ENCODE peak calls at places on chromosomes 12 and 14, in eight cellular contexts. F is left ventricle myocardium inferior, Q is gastrocnemius medialis, Z is Peyer's patch, E is lower lobe of right lung, Y is suprapubic skin, G is cardiac muscle cell, S is ovary. N is an unnamed sample.
A peak's percentile ranks its signal among the peaks of the same experiment; 100 is the strongest.

GRCh38 chr12:24921251-24922038 is 27.5 kb downstream of the BCAT1 start:
- DNase-seq in S (no peak), E (no peak), G (no peak), Z (no peak), F (no peak), Q (no peak), Y (no peak), N (no peak)

GRCh38 chr12:76764856-76765255 is 941 bp downstream of the ZDHHC17 start:
- DNase-seq in G (peak; percentile 19), Q (no peak), E (no peak), Z (no peak), F (no peak), S (no peak), Y (no peak), N (no peak)

GRCh38 chr12:56593909-56594621 is 36.1 kb downstream of the BAZ2A start:
- DNase-seq in F (no peak), Q (peak; percentile 26), Z (no peak), S (peak; percentile 57), Y (no peak), G (peak; percentile 77), E (no peak), N (peak; percentile 32)

GRCh38 chr12:123954647-123955350 is 17.8 kb downstream of the CCDC92 start:
- DNase-seq in Y (no peak), Q (no peak), E (no peak), Z (no peak), F (no peak), G (no peak), S (no peak), N (no peak)

GRCh38 chr14:51643137-51643536 is 8.6 kb upstream of the FRMD6 start:
- DNase-seq in G (no peak), Z (no peak), E (no peak), F (no peak), S (no peak), Q (no peak), Y (no peak), N (no peak)

GRCh38 chr12:26374934-26375333 is 179.6 kb downstream of the SSPN start:
- DNase-seq in S (no peak), Z (no peak), Y (no peak), G (no peak), F (no peak), E (no peak), Q (no peak), N (no peak)

GRCh38 chr12:103736572-103736971 is 104.5 kb downstream of the NT5DC3 start:
- DNase-seq in Y (no peak), G (no peak), F (no peak), S (no peak), Z (no peak), E (no peak), Q (no peak), N (no peak)

GRCh38 chr14:76955575-76956252 is 72.8 kb downstream of the IRF2BPL start:
- DNase-seq in Y (no peak), Q (peak; percentile 81), S (no peak), Z (no peak), E (no peak), G (no peak), F (no peak), N (peak; percentile 41)

GRCh38 chr12:29073631-29074239 is 75.3 kb upstream of the FAR2 start:
- DNase-seq in F (no peak), Z (no peak), E (no peak), Y (no peak), Q (no peak), S (no peak), G (peak; percentile 66), N (no peak)

GRCh38 chr14:100297320-100298300 is 8.6 kb downstream of the SLC25A29 start:
- DNase-seq in F (peak; percentile 80), Y (peak; percentile 86), S (peak; percentile 74), G (no peak), E (peak; percentile 82), Z (peak; percentile 54), Q (peak; percentile 83), N (peak; percentile 80)

GRCh38 chr14:39562175-39562574 is 129.9 kb upstream of the FBXO33 start:
- DNase-seq in G (no peak), Y (no peak), Q (no peak), F (no peak), E (no peak), Z (no peak), S (no peak), N (no peak)

GRCh38 chr14:80202888-80203562 is 8.3 kb downstream of the DIO2 start:
- DNase-seq in Y (no peak), Z (no peak), S (no peak), G (no peak), F (no peak), Q (no peak), E (no peak), N (no peak)

GRCh38 chr14:92217956-92218355 is 96.2 kb downstream of the CPSF2 start:
- DNase-seq in F (no peak), G (no peak), Z (no peak), E (no peak), Y (no peak), Q (no peak), S (no peak), N (no peak)

GRCh38 chr12:21547437-21547836 is 21.3 kb downstream of the SPX start:
- DNase-seq in F (no peak), G (no peak), Y (no peak), Q (no peak), Z (no peak), E (no peak), S (no peak), N (no peak)

GRCh38 chr12:1540690-1541089 is 53.7 kb downstream of the FBXL14 start:
- DNase-seq in S (no peak), Y (no peak), F (no peak), G (no peak), E (no peak), Q (no peak), Z (no peak), N (no peak)

GRCh38 chr14:89202413-89202812 is 214.6 kb downstream of the FOXN3 start:
- DNase-seq in E (no peak), F (no peak), S (no peak), G (no peak), Y (no peak), Q (no peak), Z (no peak), N (no peak)

GRCh38 chr12:53965251-53966069 is 7.5 kb upstream of the HOXC11 start:
- DNase-seq in Z (no peak), S (no peak), E (no peak), G (no peak), F (no peak), Y (no peak), Q (peak; percentile 60), N (no peak)

GRCh38 chr12:128933926-128934325 is 80.6 kb downstream of the GLT1D1 start:
- DNase-seq in E (no peak), Q (no peak), G (no peak), Z (no peak), S (no peak), F (no peak), Y (no peak), N (no peak)

GRCh38 chr12:22286569-22286968 is 47.9 kb downstream of the ST8SIA1 start:
- DNase-seq in S (no peak), G (no peak), Z (no peak), F (no peak), E (no peak), Y (no peak), Q (no peak), N (no peak)

DNA sequence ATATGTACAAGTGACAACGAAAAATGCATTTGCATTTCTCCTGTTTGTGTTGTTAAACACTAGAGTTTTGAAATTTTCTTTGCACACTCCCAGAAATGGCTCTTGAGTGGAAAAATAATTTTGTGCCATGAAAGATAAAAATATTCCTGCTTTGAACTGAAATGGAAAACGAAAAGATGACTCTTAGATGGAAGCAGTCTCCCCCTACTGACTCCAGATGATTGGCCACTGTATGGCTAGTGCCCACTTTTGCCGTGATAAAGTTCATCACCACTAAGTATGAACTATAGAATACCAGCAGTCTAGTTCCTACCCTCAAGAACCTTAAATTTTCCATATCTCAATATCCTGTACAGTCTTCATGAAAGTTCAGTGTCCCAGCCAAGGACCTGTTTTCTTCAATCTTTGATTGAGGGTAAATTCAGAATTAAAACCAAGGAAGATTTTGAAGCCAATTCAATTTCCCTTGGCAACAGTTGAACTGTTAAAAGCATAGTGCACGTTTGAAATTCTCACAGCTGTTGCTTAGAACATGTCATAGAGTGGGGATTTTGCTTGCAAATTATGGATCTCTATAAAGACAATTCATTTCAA is 1.6 kb upstream of the PPP2R5E start:
- DNase-seq in E (no peak), Y (no peak), S (no peak), G (no peak), F (no peak), Z (no peak), Q (no peak), N (no peak)
- TF ChIP-seq CTCF in E (peak; percentile 36), Y (no peak), S (peak; percentile 24), G (peak; percentile 65), F (peak; percentile 63), Z (no peak), Q (no peak), N (peak; percentile 38)

GRCh38 chr14:94775082-94775874 is 5.4 kb upstream of the GSC start:
- DNase-seq in G (no peak), Q (no peak), F (no peak), Y (no peak), S (no peak), Z (no peak), E (no peak), N (no peak)
- H3K4me3 ChIP-seq in G (no peak overlapping the region), Q (no peak overlapping the region), F (no peak overlapping the region), Y (no peak overlapping the region), S (no peak overlapping the region), Z (no peak overlapping the region), E (no peak overlapping the region), N (no peak overlapping the region)

DNA sequence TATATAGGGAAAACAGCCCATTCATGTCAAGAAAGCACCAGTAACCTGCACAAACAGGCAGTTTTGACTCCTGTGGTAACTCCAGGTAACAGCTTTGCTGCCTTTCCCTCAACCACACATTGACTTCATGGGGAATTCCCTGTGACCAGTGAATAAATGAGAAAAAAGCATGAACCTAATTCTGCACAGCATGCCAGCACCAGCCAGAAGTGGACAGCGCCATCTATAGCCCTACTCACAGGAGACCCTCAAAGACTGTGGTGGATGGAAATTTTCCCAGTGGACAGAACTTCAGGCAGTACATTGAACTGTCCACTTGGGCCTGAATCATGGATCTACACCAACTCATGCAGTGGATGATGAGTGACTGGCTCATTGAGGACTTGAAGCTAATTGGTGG is 152.1 kb downstream of the SLC8A3 start:
- DNase-seq in Q (no peak), G (peak; percentile 50), Z (no peak), S (no peak), E (no peak), Y (no peak), F (no peak), N (no peak)
- TF ChIP-seq CTCF in Q (no peak), G (no peak), Z (no peak), S (no peak), E (no peak), Y (no peak), F (no peak), N (no peak)

DNA sequence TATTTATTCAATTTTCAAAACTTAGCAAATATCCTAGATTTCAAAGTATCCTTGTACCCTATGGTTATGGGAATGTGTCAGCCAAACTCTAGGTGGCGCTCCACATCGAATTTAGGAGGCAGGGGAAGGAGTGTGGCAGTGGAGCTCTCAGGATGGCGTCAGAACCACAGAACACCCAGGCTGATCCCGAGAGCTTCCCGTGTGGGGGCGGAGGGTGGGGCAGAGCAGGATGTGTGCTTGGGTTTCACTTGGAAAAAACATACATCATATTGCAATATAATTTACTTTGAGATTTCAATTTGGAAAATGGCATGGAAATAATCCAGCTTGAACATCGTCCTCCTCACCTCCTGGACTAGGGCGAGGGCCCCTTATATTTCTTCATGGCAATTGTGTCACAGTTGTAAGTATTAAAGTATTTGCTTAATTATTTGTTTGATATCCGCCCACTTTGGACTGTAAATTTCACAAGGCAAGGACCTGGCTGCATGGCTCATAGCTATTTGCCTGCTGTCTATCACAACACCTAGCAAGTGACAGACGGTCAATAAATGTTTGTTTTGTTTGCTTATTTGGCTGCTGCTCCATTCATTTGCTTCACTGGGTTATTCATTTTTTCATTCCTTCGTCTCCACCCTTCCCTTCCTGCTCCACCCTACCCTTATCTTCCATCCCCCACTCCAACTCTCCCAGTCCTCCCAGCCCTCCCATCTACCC is 221.5 kb upstream of the HMGA2 start:
- DNase-seq in Z (peak; percentile 74), S (peak; percentile 68), Q (peak; percentile 49), F (peak; percentile 75), Y (peak; percentile 87), E (peak; percentile 73), G (peak; percentile 75), N (peak; percentile 81)
- H3K4me3 ChIP-seq in Z (no peak overlapping the region), S (no peak overlapping the region), Q (peak overlapping the region; percentile 15), F (peak overlapping the region; percentile 32), Y (peak overlapping the region; percentile 31), E (peak overlapping the region; percentile 3), G (no peak overlapping the region), N (no peak overlapping the region)

N was measured in heart right ventricle.